ENCODE peak calls at places on chromosomes 12 and 14, in nine cellular contexts. I is activated gamma-delta T cell treated with Interleukin-2 at 50 U/mL for 16 hours, V is amygdala, M is activated T-cell treated with anti-CD3 and anti-CD28 coated beads for 1 hour, G is kidney glomerular epithelial cell, X is NCI-H1092 treated with DMSO at 0.1 percent for 48 hours, N is choroid plexus epithelial cell, C is HuH-7.5, Q is RWPE1. D is an unnamed sample.

GRCh38 chr12:18368594-18368993 is 107.3 kb downstream of the PIK3C2G start:
- DNase-seq in I (no peak), V (no peak), M (no peak), G (no peak), X (no peak), N (no peak), C (no peak), Q (no peak), D (no peak)

GRCh38 chr12:4148418-4149056 is 125.0 kb upstream of the CCND2 start:
- DNase-seq in I (peak), V (no peak), M (peak), G (no peak), X (no peak), N (no peak), C (no peak), Q (no peak), D (peak)

GRCh38 chr12:12661086-12661485 is 34.9 kb downstream of the GPR19 start:
- DNase-seq in I (no peak), V (no peak), M (no peak), G (peak), X (no peak), N (peak), C (no peak), Q (peak), D (no peak)

GRCh38 chr12:110689002-110689600 is at the start of gene HVCN1:
- DNase-seq in I (peak), V (no peak), M (peak), G (no peak), X (no peak), N (no peak), C (no peak), Q (no peak), D (no peak)

GRCh38 chr14:44316647-44317432 is 190.2 kb downstream of the FSCB start:
- DNase-seq in I (no peak), V (no peak), M (no peak), G (peak), X (no peak), N (peak), C (no peak), Q (peak), D (peak)

GRCh38 chr12:52794479-52795331 is 1.2 kb downstream of the KRT3 start:
- DNase-seq in I (no peak), V (no peak), M (no peak), G (peak), X (no peak), N (no peak), C (no peak), Q (no peak), D (peak)

GRCh38 chr14:79493081-79493652 is 718.1 kb downstream of the DIO2 start:
- DNase-seq in I (no peak), V (no peak), M (no peak), G (no peak), X (no peak), N (peak), C (no peak), Q (no peak), D (no peak)

GRCh38 chr12:41442905-41443304 is 254.8 kb downstream of the PDZRN4 start:
- DNase-seq in I (no peak), V (no peak), M (no peak), G (no peak), X (no peak), N (peak), C (no peak), Q (no peak), D (no peak)

GRCh38 chr12:20370001-20370381 is 1.7 kb downstream of the PDE3A start:
- DNase-seq in I (no peak), V (no peak), M (no peak), G (no peak), X (no peak), N (peak), C (no peak), Q (no peak), D (no peak)

GRCh38 chr14:69132513-69133181 is 20.3 kb downstream of the DCAF5 start:
- DNase-seq in I (no peak), V (no peak), M (no peak), G (no peak), X (no peak), N (peak), C (no peak), Q (no peak), D (no peak)

GRCh38 chr14:65211341-65211987 is 109.1 kb upstream of the MAX start:
- DNase-seq in I (no peak), V (no peak), M (no peak), G (no peak), X (no peak), N (peak), C (no peak), Q (peak), D (peak)

GRCh38 chr12:71686658-71687025 is 760 bp downstream of the TMEM19 start:
- DNase-seq in I (no peak), V (no peak), M (no peak), G (no peak), X (peak), N (peak), C (no peak), Q (no peak), D (no peak)

GRCh38 chr12:100184549-100184948 is 16.1 kb upstream of the ACTR6 start:
- DNase-seq in I (no peak), V (no peak), M (no peak), G (no peak), X (no peak), N (peak), C (no peak), Q (no peak), D (no peak)

GRCh38 chr12:107574691-107575090 is 110.9 kb upstream of the PWP1 start:
- DNase-seq in I (no peak), V (no peak), M (no peak), G (no peak), X (no peak), N (no peak), C (no peak), Q (no peak), D (no peak)

GRCh38 chr12:119804011-119804641 is 73.0 kb downstream of the CIT start:
- DNase-seq in I (no peak), V (peak), M (no peak), G (peak), X (no peak), N (peak), C (peak), Q (peak), D (peak)

GRCh38 chr12:96248532-96248931 is 54.4 kb downstream of the ELK3 start:
- DNase-seq in I (no peak), V (no peak), M (no peak), G (no peak), X (no peak), N (no peak), C (no peak), Q (no peak), D (no peak)

GRCh38 chr14:80944861-80945617 is 3.5 kb upstream of the CEP128 start:
- DNase-seq in I (no peak), V (no peak), M (no peak), G (no peak), X (no peak), N (no peak), C (no peak), Q (no peak), D (no peak)

GRCh38 chr14:76252471-76252870 is 100.7 kb downstream of the GPATCH2L start:
- DNase-seq in I (no peak), V (no peak), M (no peak), G (no peak), X (no peak), N (no peak), C (no peak), Q (no peak), D (no peak)

GRCh38 chr12:122072031-122072970 is 6.3 kb upstream of the MLXIP start:
- DNase-seq in I (no peak), V (no peak), M (no peak), G (peak), X (peak), N (peak), C (no peak), Q (peak), D (peak)

GRCh38 chr14:68966872-68967301 is 12.2 kb downstream of the ACTN1 start:
- DNase-seq in I (no peak), V (no peak), M (no peak), G (no peak), X (no peak), N (no peak), C (no peak), Q (no peak), D (no peak)

GRCh38 chr14:81565441-81566290 is 32.0 kb upstream of the SEL1L start:
- DNase-seq in I (no peak), V (peak), M (no peak), G (peak), X (peak), N (peak), C (peak), Q (peak), D (peak)

GRCh38 chr14:106224694-106224971 is 698.2 kb downstream of the TMEM121 start:
- DNase-seq in I (no peak), V (no peak), M (no peak), G (no peak), X (no peak), N (no peak), C (no peak), Q (no peak), D (no peak)

GRCh38 chr14:38838049-38838978 is 264.7 kb downstream of the SEC23A start:
- DNase-seq in I (no peak), V (no peak), M (no peak), G (no peak), X (no peak), N (no peak), C (no peak), Q (no peak), D (no peak)

GRCh38 chr14:65637780-65638179 is 225.2 kb downstream of the FUT8 start:
- DNase-seq in I (peak), V (no peak), M (no peak), G (peak), X (no peak), N (no peak), C (no peak), Q (peak), D (peak)

GRCh38 chr14:23141706-23142467 is 22.8 kb upstream of the CEBPE start:
- DNase-seq in I (no peak), V (no peak), M (no peak), G (no peak), X (no peak), N (peak), C (no peak), Q (peak), D (peak)

GRCh38 chr14:52355016-52355430 is 40.9 kb downstream of the PTGER2 start:
- DNase-seq in I (no peak), V (no peak), M (no peak), G (peak), X (no peak), N (peak), C (no peak), Q (peak), D (peak)

GRCh38 chr12:22018860-22019259 is 27.2 kb upstream of the CMAS start:
- DNase-seq in I (no peak), V (no peak), M (no peak), G (no peak), X (no peak), N (peak), C (no peak), Q (peak), D (peak)

GRCh38 chr12:16012086-16012485 is 101.0 kb downstream of the DERA start:
- DNase-seq in I (no peak), V (no peak), M (no peak), G (no peak), X (no peak), N (peak), C (no peak), Q (no peak), D (no peak)

GRCh38 chr14:23025181-23025788 is 9.4 kb downstream of the PSMB5 start:
- DNase-seq in I (no peak), V (no peak), M (no peak), G (no peak), X (no peak), N (no peak), C (no peak), Q (no peak), D (no peak)

GRCh38 chr12:108921946-108922345 is 42.1 kb downstream of the DAO start:
- DNase-seq in I (no peak), V (no peak), M (no peak), G (no peak), X (no peak), N (no peak), C (peak), Q (no peak), D (no peak)

GRCh38 chr14:101120636-101121398 is 217.3 kb upstream of the RTL1 start:
- DNase-seq in I (no peak), V (peak), M (no peak), G (no peak), X (peak), N (peak), C (no peak), Q (no peak), D (no peak)

GRCh38 chr14:68685419-68686211 is 107.3 kb downstream of the ZFP36L1 start:
- DNase-seq in I (peak), V (no peak), M (peak), G (peak), X (no peak), N (peak), C (no peak), Q (peak), D (peak)

GRCh38 chr12:60093428-60093827 is 497.6 kb downstream of the SLC16A7 start:
- DNase-seq in I (no peak), V (no peak), M (no peak), G (no peak), X (no peak), N (no peak), C (no peak), Q (no peak), D (no peak)

GRCh38 chr14:94882401-94882800 is 112.5 kb upstream of the GSC start:
- DNase-seq in I (no peak), V (no peak), M (no peak), G (no peak), X (no peak), N (no peak), C (no peak), Q (no peak), D (no peak)

GRCh38 chr12:32390572-32391219 is 8.7 kb upstream of the FGD4 start:
- DNase-seq in I (no peak), V (no peak), M (no peak), G (no peak), X (peak), N (peak), C (no peak), Q (no peak), D (peak)

GRCh38 chr12:79119796-79120195 is 255.2 kb downstream of the SYT1 start:
- DNase-seq in I (no peak), V (no peak), M (no peak), G (no peak), X (no peak), N (peak), C (no peak), Q (no peak), D (peak)